ENCODE peak calls at places on chromosomes 13 and 19, in six cellular contexts. Y is substantia nigra, D is KG1, C is T-helper 1 cell, Z is BE2C, W is kidney epithelial cell. N is an unnamed sample.

GRCh38 chr13:31998131-31998530 is 33.4 kb upstream of the FRY start:
- DNase-seq in Y (no peak), D (no peak), C (no peak), Z (no peak), W (no peak), N (no peak)

GRCh38 chr19:49492573-49493411 is 3.4 kb upstream of the RPS11 start:
- DNase-seq in Y (no peak), D (peak), C (no peak), Z (peak), W (no peak), N (no peak)

GRCh38 chr13:50085063-50085462 is 69.8 kb downstream of the KCNRG start:
- DNase-seq in Y (no peak), D (peak), C (no peak), Z (no peak), W (no peak), N (no peak)

GRCh38 chr19:35231956-35232746 is 3.6 kb upstream of the FAM187B start:
- DNase-seq in Y (no peak), D (no peak), C (no peak), Z (no peak), W (no peak), N (no peak)

GRCh38 chr19:12984143-12984627 is 11.1 kb upstream of the NFIX start:
- DNase-seq in Y (no peak), D (no peak), C (no peak), Z (no peak), W (no peak), N (no peak)

GRCh38 chr19:12052571-12053169 is at the start of gene ZNF878:
- DNase-seq in Y (peak), D (peak), C (peak), Z (peak), W (peak), N (peak)

GRCh38 chr13:77894743-77895142 is 23.9 kb downstream of the EDNRB start:
- DNase-seq in Y (no peak), D (no peak), C (no peak), Z (no peak), W (no peak), N (no peak)

GRCh38 chr13:37109080-37109678 is 3.7 kb upstream of the CSNK1A1L start:
- DNase-seq in Y (no peak), D (no peak), C (no peak), Z (no peak), W (no peak), N (no peak)

GRCh38 chr13:48263196-48263595 is 30.2 kb downstream of the ITM2B start:
- DNase-seq in Y (no peak), D (no peak), C (no peak), Z (no peak), W (peak), N (no peak)

GRCh38 chr19:41784337-41785239 is 11.8 kb upstream of the CEACAM3 start:
- DNase-seq in Y (no peak), D (peak), C (no peak), Z (no peak), W (no peak), N (no peak)

GRCh38 chr19:7301525-7301924 is 7.3 kb upstream of the INSR start:
- DNase-seq in Y (no peak), D (no peak), C (no peak), Z (no peak), W (no peak), N (no peak)

GRCh38 chr19:13846533-13847032 is 30.4 kb upstream of the NANOS3 start:
- DNase-seq in Y (peak), D (peak), C (peak), Z (peak), W (peak), N (no peak)